ENCODE peak calls at places on chromosomes 6 and 20, in four cellular contexts. S, O, B and K are unnamed samples.

GRCh38 chr6:163414367-163415175 is at the start of gene QKI:
- DNase-seq in S (peak; percentile 86), O (no peak), B (peak; percentile 93), K (no peak)

GRCh38 chr6:137647762-137648412 is 153.7 kb upstream of the OLIG3 start:
- DNase-seq in S (no peak), O (no peak), B (no peak), K (no peak)

GRCh38 chr6:139135578-139136545 is 982 bp downstream of the HECA start:
- DNase-seq in S (peak; percentile 55), O (no peak), B (peak; percentile 84), K (no peak)

GRCh38 chr20:1685304-1686052 is 27.9 kb upstream of the SIRPG start:
- DNase-seq in S (no peak), O (no peak), B (no peak), K (no peak)

GRCh38 chr6:8329592-8329991 is 105.8 kb downstream of the SLC35B3 start:
- DNase-seq in S (no peak), O (no peak), B (no peak), K (no peak)

GRCh38 chr6:168364793-168365421 is 45.3 kb upstream of the DACT2 start:
- DNase-seq in S (no peak), O (no peak), B (peak; percentile 62), K (no peak)

GRCh38 chr6:105669232-105669631 is 266.4 kb upstream of the PREP start:
- DNase-seq in S (no peak), O (no peak), B (no peak), K (no peak)

GRCh38 chr6:170091639-170092579 is 199.0 kb downstream of the DLL1 start:
- DNase-seq in S (no peak), O (no peak), B (no peak), K (no peak)

GRCh38 chr6:81655696-81656095 is 96.8 kb downstream of the TENT5A start:
- DNase-seq in S (no peak), O (no peak), B (no peak), K (no peak)

GRCh38 chr6:38436726-38437465 is 202.8 kb downstream of the BTBD9 start:
- DNase-seq in S (no peak), O (peak; percentile 67), B (no peak), K (no peak)

GRCh38 chr20:10984899-10985298 is 311.1 kb upstream of the JAG1 start:
- DNase-seq in S (no peak), O (no peak), B (no peak), K (no peak)

GRCh38 chr6:30311669-30312068 is 15.1 kb upstream of the TRIM39 start:
- DNase-seq in S (no peak), O (no peak), B (no peak), K (no peak)

GRCh38 chr6:32203435-32204267 is 11.2 kb upstream of the GPSM3 start:
- DNase-seq in S (no peak), O (no peak), B (no peak), K (no peak)

GRCh38 chr6:117145940-117146339 is 119.4 kb upstream of the VGLL2 start:
- DNase-seq in S (no peak), O (no peak), B (no peak), K (no peak)

GRCh38 chr6:89566011-89566775 is 72.4 kb downstream of the LYRM2 start:
- DNase-seq in S (no peak), O (no peak), B (no peak), K (no peak)

GRCh38 chr6:44267252-44267651 is 1.9 kb upstream of the NFKBIE start:
- DNase-seq in S (no peak), O (no peak), B (peak; percentile 17), K (no peak)

GRCh38 chr6:93784794-93785757 is 365.7 kb upstream of the EPHA7 start:
- DNase-seq in S (peak; percentile 12), O (peak; percentile 84), B (no peak), K (no peak)

GRCh38 chr20:62898970-62899632 is 27.2 kb downstream of the DIDO1 start:
- DNase-seq in S (no peak), O (no peak), B (no peak), K (no peak)

GRCh38 chr6:20700375-20700774 is 166.1 kb downstream of the CDKAL1 start:
- DNase-seq in S (no peak), O (no peak), B (no peak), K (no peak)

GRCh38 chr20:24979036-24979960 is 13.3 kb downstream of the APMAP start:
- DNase-seq in S (no peak), O (no peak), B (no peak), K (no peak)
- H3K27ac ChIP-seq in S (no peak overlapping the region), O (no peak overlapping the region), B (no peak overlapping the region), K (no peak overlapping the region)

GRCh38 chr20:53658327-53658726 is 64.7 kb upstream of the ZNF217 start:
- DNase-seq in S (no peak), O (no peak), B (no peak), K (no peak)

GRCh38 chr20:53662595-53662994 is 69.0 kb upstream of the ZNF217 start:
- DNase-seq in S (no peak), O (no peak), B (no peak), K (no peak)

GRCh38 chr20:53660947-53661381 is 67.3 kb upstream of the ZNF217 start:
- DNase-seq in S (no peak), O (no peak), B (no peak), K (no peak)

GRCh38 chr20:53658973-53659372 is 65.3 kb upstream of the ZNF217 start:
- DNase-seq in S (no peak), O (no peak), B (no peak), K (no peak)

GRCh38 chr20:53660078-53660909 is 66.7 kb upstream of the ZNF217 start:
- DNase-seq in S (no peak), O (no peak), B (no peak), K (no peak)
- H3K4me3 ChIP-seq in S (no peak overlapping the region), O (no peak overlapping the region), B (peak overlapping the region; percentile 17), K (peak overlapping the region; percentile 43)

DNA sequence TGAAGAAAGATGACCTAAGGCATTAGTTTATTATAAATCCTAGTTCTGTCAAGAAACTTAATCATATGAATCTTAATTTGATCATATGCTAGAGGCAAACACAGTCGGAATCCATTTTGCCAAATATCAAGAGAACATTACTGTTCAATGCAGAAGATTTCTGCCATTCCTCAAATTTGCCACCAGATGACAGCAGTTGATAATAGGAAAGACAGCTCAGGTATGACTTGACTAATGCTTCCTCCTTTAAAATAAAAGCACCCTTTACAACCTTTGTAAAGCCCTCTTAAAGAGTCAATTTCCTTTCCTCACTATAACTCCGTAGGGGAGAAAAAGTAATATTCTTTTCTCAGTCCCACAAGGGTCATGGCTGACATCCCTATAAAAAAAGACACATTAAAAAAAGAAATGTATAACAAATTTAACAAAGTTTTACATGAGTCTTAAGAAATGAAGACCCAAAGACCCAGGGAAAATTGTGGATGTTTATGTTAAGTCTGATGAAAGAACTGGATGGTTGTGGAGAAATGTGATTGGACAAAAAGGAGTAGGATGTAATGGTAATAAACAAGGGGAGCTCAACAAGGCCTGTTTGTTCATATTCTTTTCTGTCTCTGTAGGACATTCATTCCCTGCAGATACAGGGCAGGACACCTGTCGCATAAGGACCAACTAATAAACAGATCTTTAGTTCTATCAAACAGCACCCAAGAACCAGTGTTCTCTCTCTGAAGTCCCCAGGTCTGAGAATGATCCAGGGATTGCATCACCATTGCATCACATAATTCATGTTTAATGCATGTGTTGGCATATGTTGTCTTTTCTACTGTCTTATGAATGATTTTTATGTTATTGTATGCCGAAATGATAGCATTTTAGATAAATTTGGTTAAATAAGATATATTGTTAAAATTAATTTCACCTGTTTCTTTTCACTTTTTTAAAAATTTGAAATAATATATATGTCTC is 23.0 kb upstream of the IL17A start:
- DNase-seq in S (no peak), O (peak; percentile 47), B (no peak), K (peak; percentile 1)
- TF ChIP-seq CTCF in S (no peak), O (peak; percentile 76), B (no peak), K (peak; percentile 81)

GRCh38 chr20:20017852-20018245 is 687 bp downstream of the NAA20 start:
- DNase-seq in S (no peak), O (no peak), B (no peak), K (no peak)
- H3K27ac ChIP-seq in S (peak overlapping the region; percentile 67), O (peak overlapping the region; percentile 88), B (peak overlapping the region; percentile 65), K (peak overlapping the region; percentile 21)

DNA sequence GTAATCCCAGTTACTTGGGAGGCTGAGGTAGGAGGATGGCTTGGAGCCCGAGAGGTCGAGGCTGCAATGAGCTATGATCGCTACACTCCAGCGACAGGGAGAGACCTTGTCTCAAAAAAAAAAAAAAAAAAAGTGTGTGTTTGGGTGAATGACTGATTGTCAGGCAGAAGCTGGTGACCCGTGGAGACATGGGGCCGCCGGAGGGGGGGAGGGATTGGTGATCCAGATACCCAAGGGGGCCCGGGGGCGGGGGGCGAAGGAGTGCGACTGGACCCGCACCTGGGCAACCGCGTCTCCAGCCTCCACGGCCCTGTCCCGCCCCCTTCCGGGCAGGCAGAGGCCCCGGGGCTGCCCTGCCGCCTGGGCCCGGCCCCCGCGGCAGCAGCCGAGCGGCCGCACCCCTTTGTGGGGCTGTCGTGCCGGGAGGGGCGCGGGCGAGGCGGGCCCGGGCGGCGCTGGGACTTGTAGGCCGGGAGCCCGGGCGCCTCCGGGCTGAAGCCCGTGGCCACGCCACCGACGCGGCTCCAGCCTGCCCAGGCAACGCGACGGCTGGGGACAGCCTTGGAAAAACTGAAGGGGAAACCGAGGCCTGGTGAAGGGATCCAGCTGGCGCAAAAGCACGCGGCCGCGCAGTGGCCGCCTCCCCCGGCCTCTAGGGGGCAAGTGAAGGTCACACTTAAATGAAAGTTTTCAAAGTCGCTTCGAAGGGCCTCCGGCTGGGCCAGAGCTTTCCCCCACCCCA is 2.1 kb upstream of the RBM38 start:
- DNase-seq in S (peak; percentile 84), O (no peak), B (peak; percentile 93), K (no peak)
- H3K4me3 ChIP-seq in S (no peak overlapping the region), O (peak overlapping the region; percentile 54), B (no peak overlapping the region), K (peak overlapping the region; percentile 17)

GRCh38 chr6:39452746-39453145 is 130.2 kb upstream of the KCNK16 start:
- DNase-seq in S (no peak), O (no peak), B (no peak), K (no peak)

GRCh38 chr6:39452306-39452705 is 129.8 kb upstream of the KCNK16 start:
- DNase-seq in S (no peak), O (no peak), B (no peak), K (no peak)

GRCh38 chr6:39453236-39453635 is 130.7 kb upstream of the KCNK16 start:
- DNase-seq in S (no peak), O (no peak), B (no peak), K (no peak)

GRCh38 chr6:39453956-39454524 is 131.5 kb upstream of the KCNK16 start:
- DNase-seq in S (no peak), O (no peak), B (no peak), K (no peak)

GRCh38 chr6:39451831-39452230 is 129.3 kb upstream of the KCNK16 start:
- DNase-seq in S (no peak), O (peak; percentile 8), B (no peak), K (no peak)
- TF ChIP-seq CTCF in S (no peak), O (peak; percentile 44), B (no peak), K (peak; percentile 11)

GRCh38 chr6:54192993-54193392 is 81.8 kb downstream of the MLIP start:
- DNase-seq in S (no peak), O (no peak), B (no peak), K (no peak)
- H3K27ac ChIP-seq in S (no peak overlapping the region), O (no peak overlapping the region), B (no peak overlapping the region), K (no peak overlapping the region)